ENCODE peak calls at places on chromosomes 3 and 15, in five cellular contexts. One of them, this sample, is unnamed.

GRCh38 chr15:77282333-77282732 is 137.6 kb downstream of the PEAK1 start:
- DNase-seq in NB4: no peak
- DNase-seq in mammary epithelial cell: no peak
- DNase-seq in lower lobe of right lung: no peak
- DNase-seq in B cell: no peak
- DNase-seq in this sample: no peak

GRCh38 chr3:48798998-48799397 is 48.7 kb downstream of the PRKAR2A start:
- DNase-seq in NB4: no peak
- DNase-seq in mammary epithelial cell: peak
- DNase-seq in lower lobe of right lung: no peak
- DNase-seq in B cell: no peak
- DNase-seq in this sample: no peak

GRCh38 chr3:41102053-41102556 is 97.2 kb upstream of the CTNNB1 start:
- DNase-seq in NB4: no peak
- DNase-seq in mammary epithelial cell: peak
- DNase-seq in lower lobe of right lung: no peak
- DNase-seq in B cell: no peak
- DNase-seq in this sample: no peak

GRCh38 chr3:10376353-10376752 is 55.4 kb upstream of the SEC13 start:
- DNase-seq in NB4: no peak
- DNase-seq in mammary epithelial cell: no peak
- DNase-seq in lower lobe of right lung: no peak
- DNase-seq in B cell: no peak
- DNase-seq in this sample: no peak

GRCh38 chr3:135567223-135567622 is 398.3 kb upstream of the PPP2R3A start:
- DNase-seq in NB4: no peak
- DNase-seq in mammary epithelial cell: no peak
- DNase-seq in lower lobe of right lung: no peak
- DNase-seq in B cell: no peak
- DNase-seq in this sample: no peak

GRCh38 chr3:71425491-71426071 is 157.9 kb downstream of the FOXP1 start:
- DNase-seq in NB4: no peak
- DNase-seq in mammary epithelial cell: peak
- DNase-seq in lower lobe of right lung: no peak
- DNase-seq in B cell: no peak
- DNase-seq in this sample: peak

GRCh38 chr3:139299261-139300132 is 44.3 kb upstream of the MRPS22 start:
- DNase-seq in NB4: no peak
- DNase-seq in mammary epithelial cell: peak
- DNase-seq in lower lobe of right lung: no peak
- DNase-seq in B cell: no peak
- DNase-seq in this sample: no peak

GRCh38 chr3:52004158-52004787 is 8.6 kb upstream of the RPL29 start:
- DNase-seq in NB4: peak
- DNase-seq in mammary epithelial cell: no peak
- DNase-seq in lower lobe of right lung: no peak
- DNase-seq in B cell: no peak
- DNase-seq in this sample: no peak

GRCh38 chr3:149512073-149512782 is 37.7 kb downstream of the TM4SF4 start:
- DNase-seq in NB4: peak
- DNase-seq in mammary epithelial cell: peak
- DNase-seq in lower lobe of right lung: peak
- DNase-seq in B cell: peak
- DNase-seq in this sample: peak

GRCh38 chr3:160479376-160479775 is 29.8 kb upstream of the TRIM59 start:
- DNase-seq in NB4: no peak
- DNase-seq in mammary epithelial cell: no peak
- DNase-seq in lower lobe of right lung: no peak
- DNase-seq in B cell: no peak
- DNase-seq in this sample: no peak

GRCh38 chr3:188749010-188749617 is 422.7 kb upstream of the TPRG1 start:
- DNase-seq in NB4: peak
- DNase-seq in mammary epithelial cell: no peak
- DNase-seq in lower lobe of right lung: no peak
- DNase-seq in B cell: peak
- DNase-seq in this sample: peak

GRCh38 chr15:97174886-97175540 is 785.5 kb upstream of the ARRDC4 start:
- DNase-seq in NB4: peak
- DNase-seq in mammary epithelial cell: no peak
- DNase-seq in lower lobe of right lung: no peak
- DNase-seq in B cell: no peak
- DNase-seq in this sample: no peak

GRCh38 chr3:190318666-190319065 is 3.6 kb downstream of the CLDN1 start:
- DNase-seq in NB4: no peak
- DNase-seq in mammary epithelial cell: no peak
- DNase-seq in lower lobe of right lung: no peak
- DNase-seq in B cell: no peak
- DNase-seq in this sample: no peak

GRCh38 chr3:120693439-120694172 is 11.6 kb upstream of the HGD start:
- DNase-seq in NB4: peak
- DNase-seq in mammary epithelial cell: peak
- DNase-seq in lower lobe of right lung: no peak
- DNase-seq in B cell: no peak
- DNase-seq in this sample: no peak

GRCh38 chr15:57158589-57158988 is 217.7 kb upstream of the CGNL1 start:
- DNase-seq in NB4: no peak
- DNase-seq in mammary epithelial cell: peak
- DNase-seq in lower lobe of right lung: no peak
- DNase-seq in B cell: no peak
- DNase-seq in this sample: no peak

GRCh38 chr15:48325400-48325799 is 5.8 kb upstream of the DUT start:
- DNase-seq in NB4: no peak
- DNase-seq in mammary epithelial cell: no peak
- DNase-seq in lower lobe of right lung: no peak
- DNase-seq in B cell: no peak
- DNase-seq in this sample: no peak

GRCh38 chr3:32095431-32095830 is 11.0 kb upstream of the GPD1L start:
- DNase-seq in NB4: no peak
- DNase-seq in mammary epithelial cell: no peak
- DNase-seq in lower lobe of right lung: no peak
- DNase-seq in B cell: no peak
- DNase-seq in this sample: no peak

GRCh38 chr15:83206387-83206970 is 1.1 kb downstream of the HDGFL3 start:
- DNase-seq in NB4: no peak
- DNase-seq in mammary epithelial cell: peak
- DNase-seq in lower lobe of right lung: no peak
- DNase-seq in B cell: no peak
- DNase-seq in this sample: no peak

GRCh38 chr3:42732196-42732828 is 29.7 kb upstream of the HHATL start:
- DNase-seq in NB4: no peak
- DNase-seq in mammary epithelial cell: no peak
- DNase-seq in lower lobe of right lung: no peak
- DNase-seq in B cell: no peak
- DNase-seq in this sample: no peak

GRCh38 chr15:101723161-101723873 is 956 bp downstream of the TARS3 start:
- DNase-seq in NB4: peak
- DNase-seq in mammary epithelial cell: no peak
- DNase-seq in lower lobe of right lung: no peak
- DNase-seq in B cell: no peak
- DNase-seq in this sample: peak

GRCh38 chr3:87329065-87329464 is 52.7 kb upstream of the POU1F1 start:
- DNase-seq in NB4: no peak
- DNase-seq in mammary epithelial cell: no peak
- DNase-seq in lower lobe of right lung: no peak
- DNase-seq in B cell: no peak
- DNase-seq in this sample: no peak

GRCh38 chr3:127043041-127043641 is 60.2 kb downstream of the PLXNA1 start:
- DNase-seq in NB4: no peak
- DNase-seq in mammary epithelial cell: peak
- DNase-seq in lower lobe of right lung: peak
- DNase-seq in B cell: no peak
- DNase-seq in this sample: no peak

GRCh38 chr3:156059950-156060501 is 60.4 kb upstream of the KCNAB1 start:
- DNase-seq in NB4: no peak
- DNase-seq in mammary epithelial cell: no peak
- DNase-seq in lower lobe of right lung: no peak
- DNase-seq in B cell: no peak
- DNase-seq in this sample: no peak

GRCh38 chr15:100713163-100713867 is 110.9 kb downstream of the ASB7 start:
- DNase-seq in NB4: no peak
- DNase-seq in mammary epithelial cell: peak
- DNase-seq in lower lobe of right lung: no peak
- DNase-seq in B cell: no peak
- DNase-seq in this sample: no peak

GRCh38 chr3:129460155-129460554 is 20.1 kb downstream of the IFT122 start:
- DNase-seq in NB4: no peak
- DNase-seq in mammary epithelial cell: no peak
- DNase-seq in lower lobe of right lung: no peak
- DNase-seq in B cell: no peak
- DNase-seq in this sample: no peak

GRCh38 chr3:48694610-48695051 is 8.9 kb upstream of the NCKIPSD start:
- DNase-seq in NB4: no peak
- DNase-seq in mammary epithelial cell: peak
- DNase-seq in lower lobe of right lung: peak
- DNase-seq in B cell: no peak
- DNase-seq in this sample: no peak

GRCh38 chr3:172279191-172279640 is 169.0 kb downstream of the GHSR start:
- DNase-seq in NB4: no peak
- DNase-seq in mammary epithelial cell: no peak
- DNase-seq in lower lobe of right lung: no peak
- DNase-seq in B cell: no peak
- DNase-seq in this sample: no peak

GRCh38 chr15:75844629-75845390 is 1.6 kb downstream of the UBE2Q2 start:
- DNase-seq in NB4: no peak
- DNase-seq in mammary epithelial cell: no peak
- DNase-seq in lower lobe of right lung: no peak
- DNase-seq in B cell: no peak
- DNase-seq in this sample: peak

DNA sequence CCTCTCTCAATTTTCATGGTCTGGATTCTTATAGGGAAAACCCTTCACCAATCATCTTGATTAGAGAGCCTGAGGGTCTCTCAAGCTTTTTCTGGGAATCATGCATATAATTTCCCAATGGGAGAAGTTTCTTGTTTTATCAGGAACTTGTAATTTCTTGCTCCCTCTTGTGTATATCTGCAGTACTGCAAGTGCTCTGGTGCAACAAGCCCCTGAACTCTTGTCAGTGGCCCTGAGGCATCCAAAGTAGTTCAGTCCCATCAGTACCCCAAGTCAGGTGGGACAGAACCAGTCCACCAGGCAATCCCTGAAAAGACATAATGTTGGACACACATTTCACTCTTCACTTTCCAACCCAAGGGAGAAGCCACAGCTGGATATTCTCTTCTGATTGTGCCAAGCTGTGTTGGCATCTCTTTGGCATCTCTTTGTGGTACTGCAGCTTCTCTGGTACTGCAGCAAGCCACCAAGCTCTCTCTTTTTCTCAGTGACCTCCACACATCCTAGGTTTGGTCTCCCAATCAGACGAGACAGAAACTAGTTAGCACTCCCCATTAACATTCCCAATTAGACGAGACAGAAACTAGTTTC is 214.5 kb downstream of the ZIC4 start:
- DNase-seq in NB4: peak
- DNase-seq in mammary epithelial cell: peak
- DNase-seq in lower lobe of right lung: no peak
- DNase-seq in B cell: no peak
- DNase-seq in this sample: peak
- TF ChIP-seq CTCF in NB4: peak
- TF ChIP-seq CTCF in mammary epithelial cell: peak
- TF ChIP-seq CTCF in lower lobe of right lung: peak
- TF ChIP-seq CTCF in B cell: peak
- TF ChIP-seq CTCF in this sample: peak

DNA sequence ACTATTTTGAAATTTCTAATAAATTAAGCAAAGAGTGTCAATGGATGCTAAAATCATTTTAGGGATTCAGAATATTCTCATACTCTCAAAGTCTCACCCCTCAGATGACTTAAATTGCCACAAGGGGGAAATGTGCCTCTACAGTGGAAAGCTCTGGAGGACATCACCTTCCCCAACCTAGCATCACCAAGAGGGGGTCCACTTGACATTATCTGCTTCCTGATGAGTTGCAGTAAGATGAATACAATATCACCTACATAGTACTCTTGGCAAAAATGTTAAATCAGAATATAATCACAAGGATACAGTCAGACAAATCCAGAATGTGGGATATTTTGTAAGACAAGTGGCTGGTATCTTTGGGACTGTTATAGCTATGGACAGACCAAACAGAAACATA is 290.1 kb downstream of the MFSD1 start:
- DNase-seq in NB4: no peak
- DNase-seq in mammary epithelial cell: no peak
- DNase-seq in lower lobe of right lung: no peak
- DNase-seq in B cell: no peak
- DNase-seq in this sample: no peak
- TF ChIP-seq CTCF in NB4: no peak
- TF ChIP-seq CTCF in mammary epithelial cell: peak
- TF ChIP-seq CTCF in lower lobe of right lung: no peak
- TF ChIP-seq CTCF in B cell: no peak
- TF ChIP-seq CTCF in this sample: no peak

DNA sequence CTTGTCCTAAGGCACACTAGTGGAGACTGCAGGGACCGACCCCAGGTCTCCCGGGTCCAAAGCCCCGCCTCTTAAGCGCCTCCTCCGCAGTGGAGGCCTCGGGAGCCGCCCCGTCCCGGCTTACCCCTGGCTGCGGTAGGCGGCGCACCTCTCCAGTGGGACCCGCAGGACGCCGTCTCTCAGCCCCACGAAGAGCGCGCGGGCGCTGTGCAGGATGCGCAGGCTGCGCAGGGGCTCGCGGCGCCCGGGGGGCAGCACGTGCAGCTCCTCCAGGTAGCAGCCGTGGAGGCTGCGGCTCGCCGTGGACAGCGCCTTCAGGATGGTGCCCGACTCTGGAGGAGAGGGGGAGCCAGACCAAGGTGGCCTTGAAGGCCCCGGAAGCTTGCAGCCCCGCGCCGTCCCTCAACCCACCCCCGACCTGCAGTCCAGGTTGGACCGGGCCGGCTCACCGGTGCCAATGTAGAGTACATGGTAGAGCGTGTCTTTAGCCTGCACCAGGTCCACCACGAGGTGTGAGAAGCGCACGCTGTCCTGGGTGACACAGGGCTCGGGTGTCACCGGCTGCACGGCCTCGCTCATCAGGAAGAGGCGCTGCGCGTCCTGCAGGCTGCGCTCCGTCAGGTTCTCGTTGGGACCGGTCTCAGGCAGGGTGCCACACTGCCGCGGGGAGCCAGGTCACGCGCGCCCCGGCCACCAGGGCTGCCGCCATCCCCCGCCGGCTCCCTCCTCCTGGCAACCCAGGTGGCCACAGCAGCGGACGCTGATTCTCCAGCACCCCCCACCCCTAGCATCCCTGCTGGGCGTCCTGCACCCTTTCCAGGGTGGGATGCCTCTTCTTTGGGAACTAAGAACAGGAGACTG is 105.5 kb downstream of the SEMA5B start:
- DNase-seq in NB4: peak
- DNase-seq in mammary epithelial cell: no peak
- DNase-seq in lower lobe of right lung: no peak
- DNase-seq in B cell: peak
- DNase-seq in this sample: peak
- TF ChIP-seq CTCF in NB4: no peak
- TF ChIP-seq CTCF in mammary epithelial cell: peak
- TF ChIP-seq CTCF in lower lobe of right lung: no peak
- TF ChIP-seq CTCF in B cell: no peak
- TF ChIP-seq CTCF in this sample: no peak

DNA sequence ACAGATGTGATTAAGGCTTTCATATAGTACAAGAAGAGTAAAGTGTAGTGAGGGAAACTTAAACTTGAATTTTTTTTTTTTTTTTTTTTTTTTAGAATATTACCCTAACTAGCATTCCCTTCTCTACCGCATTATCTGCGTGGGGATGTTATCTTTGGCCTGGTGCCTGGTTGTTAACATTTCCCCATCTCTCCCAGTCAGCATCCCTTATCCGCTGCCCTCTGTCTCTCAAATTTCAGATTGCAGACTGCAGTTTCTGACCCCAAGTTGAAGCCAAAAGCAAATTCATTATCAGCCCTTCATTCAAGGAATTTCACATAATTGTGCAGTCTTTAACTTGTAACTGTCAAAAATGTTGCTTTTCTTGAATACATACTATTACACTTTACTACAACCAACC is 353.0 kb downstream of the PLOD2 start:
- DNase-seq in NB4: peak
- DNase-seq in mammary epithelial cell: peak
- DNase-seq in lower lobe of right lung: no peak
- DNase-seq in B cell: no peak
- DNase-seq in this sample: no peak
- TF ChIP-seq CTCF in NB4: peak
- TF ChIP-seq CTCF in mammary epithelial cell: peak
- TF ChIP-seq CTCF in lower lobe of right lung: peak
- TF ChIP-seq CTCF in B cell: no peak
- TF ChIP-seq CTCF in this sample: no peak

This sample was measured in activated CD8-positive, alpha-beta T cell treated with anti-CD3 and anti-CD28 coated beads for 36 hours.